ENCODE peak calls at places on chromosomes 12 and 14, in eight cellular contexts. One of them, this sample, is unnamed.

GRCh38 chr12:124727922-124728321 is 135.7 kb downstream of the SCARB1 start:
- DNase-seq in mucosa of descending colon: no peak
- DNase-seq in effector memory CD4-positive, alpha-beta T cell: no peak
- DNase-seq in cardiac fibroblast: no peak
- DNase-seq in ascending aorta: no peak
- DNase-seq in aorta: no peak
- DNase-seq in astrocyte of the cerebellum: no peak
- DNase-seq in fibroblast of villous mesenchyme: no peak
- DNase-seq in this sample: no peak

GRCh38 chr14:93544212-93544611 is 113.5 kb downstream of the UNC79 start:
- DNase-seq in mucosa of descending colon: no peak
- DNase-seq in effector memory CD4-positive, alpha-beta T cell: no peak
- DNase-seq in cardiac fibroblast: no peak
- DNase-seq in ascending aorta: no peak
- DNase-seq in aorta: no peak
- DNase-seq in astrocyte of the cerebellum: no peak
- DNase-seq in fibroblast of villous mesenchyme: no peak
- DNase-seq in this sample: no peak

GRCh38 chr12:93638095-93638494 is 39.1 kb upstream of the CRADD start:
- DNase-seq in mucosa of descending colon: no peak
- DNase-seq in effector memory CD4-positive, alpha-beta T cell: no peak
- DNase-seq in cardiac fibroblast: no peak
- DNase-seq in ascending aorta: no peak
- DNase-seq in aorta: no peak
- DNase-seq in astrocyte of the cerebellum: no peak
- DNase-seq in fibroblast of villous mesenchyme: peak; percentile 86
- DNase-seq in this sample: no peak

GRCh38 chr14:39483682-39484081 is 51.4 kb upstream of the FBXO33 start:
- DNase-seq in mucosa of descending colon: no peak
- DNase-seq in effector memory CD4-positive, alpha-beta T cell: no peak
- DNase-seq in cardiac fibroblast: no peak
- DNase-seq in ascending aorta: no peak
- DNase-seq in aorta: no peak
- DNase-seq in astrocyte of the cerebellum: no peak
- DNase-seq in fibroblast of villous mesenchyme: no peak
- DNase-seq in this sample: no peak

GRCh38 chr12:34286483-34286882 is 264.2 kb downstream of the ALG10 start:
- DNase-seq in mucosa of descending colon: no peak
- DNase-seq in effector memory CD4-positive, alpha-beta T cell: no peak
- DNase-seq in cardiac fibroblast: no peak
- DNase-seq in ascending aorta: no peak
- DNase-seq in aorta: no peak
- DNase-seq in astrocyte of the cerebellum: no peak
- DNase-seq in fibroblast of villous mesenchyme: no peak
- DNase-seq in this sample: no peak

GRCh38 chr12:22979854-22980253 is 354.9 kb downstream of the ETNK1 start:
- DNase-seq in mucosa of descending colon: no peak
- DNase-seq in effector memory CD4-positive, alpha-beta T cell: no peak
- DNase-seq in cardiac fibroblast: peak; percentile 85
- DNase-seq in ascending aorta: no peak
- DNase-seq in aorta: no peak
- DNase-seq in astrocyte of the cerebellum: no peak
- DNase-seq in fibroblast of villous mesenchyme: no peak
- DNase-seq in this sample: no peak

GRCh38 chr14:32702571-32702970 is 236.1 kb upstream of the NPAS3 start:
- DNase-seq in mucosa of descending colon: peak; percentile 48
- DNase-seq in effector memory CD4-positive, alpha-beta T cell: peak; percentile 0
- DNase-seq in cardiac fibroblast: peak; percentile 73
- DNase-seq in ascending aorta: peak; percentile 41
- DNase-seq in aorta: peak; percentile 83
- DNase-seq in astrocyte of the cerebellum: no peak
- DNase-seq in fibroblast of villous mesenchyme: no peak
- DNase-seq in this sample: peak; percentile 22

GRCh38 chr12:99087278-99087677 is 442.2 kb downstream of the APAF1 start:
- DNase-seq in mucosa of descending colon: no peak
- DNase-seq in effector memory CD4-positive, alpha-beta T cell: no peak
- DNase-seq in cardiac fibroblast: no peak
- DNase-seq in ascending aorta: no peak
- DNase-seq in aorta: no peak
- DNase-seq in astrocyte of the cerebellum: no peak
- DNase-seq in fibroblast of villous mesenchyme: no peak
- DNase-seq in this sample: peak; percentile 4

GRCh38 chr12:102201662-102202061 is 4.0 kb upstream of the PMCH start:
- DNase-seq in mucosa of descending colon: no peak
- DNase-seq in effector memory CD4-positive, alpha-beta T cell: no peak
- DNase-seq in cardiac fibroblast: no peak
- DNase-seq in ascending aorta: no peak
- DNase-seq in aorta: no peak
- DNase-seq in astrocyte of the cerebellum: no peak
- DNase-seq in fibroblast of villous mesenchyme: no peak
- DNase-seq in this sample: no peak

GRCh38 chr14:52716160-52716559 is 9.2 kb downstream of the PSMC6 start:
- DNase-seq in mucosa of descending colon: no peak
- DNase-seq in effector memory CD4-positive, alpha-beta T cell: no peak
- DNase-seq in cardiac fibroblast: no peak
- DNase-seq in ascending aorta: no peak
- DNase-seq in aorta: no peak
- DNase-seq in astrocyte of the cerebellum: no peak
- DNase-seq in fibroblast of villous mesenchyme: no peak
- DNase-seq in this sample: no peak

GRCh38 chr12:6752181-6752930 is 585 bp downstream of the MLF2 start:
- DNase-seq in mucosa of descending colon: no peak
- DNase-seq in effector memory CD4-positive, alpha-beta T cell: no peak
- DNase-seq in cardiac fibroblast: peak; percentile 54
- DNase-seq in ascending aorta: no peak
- DNase-seq in aorta: peak; percentile 83
- DNase-seq in astrocyte of the cerebellum: no peak
- DNase-seq in fibroblast of villous mesenchyme: peak; percentile 67
- DNase-seq in this sample: no peak

GRCh38 chr12:38538319-38538718 is 221.7 kb downstream of the ALG10B start:
- DNase-seq in mucosa of descending colon: no peak
- DNase-seq in effector memory CD4-positive, alpha-beta T cell: no peak
- DNase-seq in cardiac fibroblast: no peak
- DNase-seq in ascending aorta: no peak
- DNase-seq in aorta: no peak
- DNase-seq in astrocyte of the cerebellum: no peak
- DNase-seq in fibroblast of villous mesenchyme: no peak
- DNase-seq in this sample: no peak

GRCh38 chr12:130714591-130715149 is 1.4 kb downstream of the RIMBP2 start:
- DNase-seq in mucosa of descending colon: no peak
- DNase-seq in effector memory CD4-positive, alpha-beta T cell: no peak
- DNase-seq in cardiac fibroblast: no peak
- DNase-seq in ascending aorta: no peak
- DNase-seq in aorta: no peak
- DNase-seq in astrocyte of the cerebellum: no peak
- DNase-seq in fibroblast of villous mesenchyme: no peak
- DNase-seq in this sample: no peak
- H3K4me3 ChIP-seq in mucosa of descending colon: no peak overlapping the region
- H3K4me3 ChIP-seq in effector memory CD4-positive, alpha-beta T cell: no peak overlapping the region
- H3K4me3 ChIP-seq in cardiac fibroblast: no peak overlapping the region
- H3K4me3 ChIP-seq in ascending aorta: peak overlapping the region; percentile 33
- H3K4me3 ChIP-seq in aorta: peak overlapping the region; percentile 28
- H3K4me3 ChIP-seq in astrocyte of the cerebellum: no peak overlapping the region
- H3K4me3 ChIP-seq in fibroblast of villous mesenchyme: no peak overlapping the region
- H3K4me3 ChIP-seq in this sample: no peak overlapping the region

GRCh38 chr12:24996102-24996797 is 47.3 kb upstream of the BCAT1 start:
- DNase-seq in mucosa of descending colon: no peak
- DNase-seq in effector memory CD4-positive, alpha-beta T cell: no peak
- DNase-seq in cardiac fibroblast: no peak
- DNase-seq in ascending aorta: no peak
- DNase-seq in aorta: no peak
- DNase-seq in astrocyte of the cerebellum: no peak
- DNase-seq in fibroblast of villous mesenchyme: no peak
- DNase-seq in this sample: no peak
- H3K4me3 ChIP-seq in mucosa of descending colon: no peak overlapping the region
- H3K4me3 ChIP-seq in effector memory CD4-positive, alpha-beta T cell: no peak overlapping the region
- H3K4me3 ChIP-seq in cardiac fibroblast: no peak overlapping the region
- H3K4me3 ChIP-seq in ascending aorta: no peak overlapping the region
- H3K4me3 ChIP-seq in aorta: no peak overlapping the region
- H3K4me3 ChIP-seq in astrocyte of the cerebellum: no peak overlapping the region
- H3K4me3 ChIP-seq in fibroblast of villous mesenchyme: no peak overlapping the region
- H3K4me3 ChIP-seq in this sample: no peak overlapping the region

DNA sequence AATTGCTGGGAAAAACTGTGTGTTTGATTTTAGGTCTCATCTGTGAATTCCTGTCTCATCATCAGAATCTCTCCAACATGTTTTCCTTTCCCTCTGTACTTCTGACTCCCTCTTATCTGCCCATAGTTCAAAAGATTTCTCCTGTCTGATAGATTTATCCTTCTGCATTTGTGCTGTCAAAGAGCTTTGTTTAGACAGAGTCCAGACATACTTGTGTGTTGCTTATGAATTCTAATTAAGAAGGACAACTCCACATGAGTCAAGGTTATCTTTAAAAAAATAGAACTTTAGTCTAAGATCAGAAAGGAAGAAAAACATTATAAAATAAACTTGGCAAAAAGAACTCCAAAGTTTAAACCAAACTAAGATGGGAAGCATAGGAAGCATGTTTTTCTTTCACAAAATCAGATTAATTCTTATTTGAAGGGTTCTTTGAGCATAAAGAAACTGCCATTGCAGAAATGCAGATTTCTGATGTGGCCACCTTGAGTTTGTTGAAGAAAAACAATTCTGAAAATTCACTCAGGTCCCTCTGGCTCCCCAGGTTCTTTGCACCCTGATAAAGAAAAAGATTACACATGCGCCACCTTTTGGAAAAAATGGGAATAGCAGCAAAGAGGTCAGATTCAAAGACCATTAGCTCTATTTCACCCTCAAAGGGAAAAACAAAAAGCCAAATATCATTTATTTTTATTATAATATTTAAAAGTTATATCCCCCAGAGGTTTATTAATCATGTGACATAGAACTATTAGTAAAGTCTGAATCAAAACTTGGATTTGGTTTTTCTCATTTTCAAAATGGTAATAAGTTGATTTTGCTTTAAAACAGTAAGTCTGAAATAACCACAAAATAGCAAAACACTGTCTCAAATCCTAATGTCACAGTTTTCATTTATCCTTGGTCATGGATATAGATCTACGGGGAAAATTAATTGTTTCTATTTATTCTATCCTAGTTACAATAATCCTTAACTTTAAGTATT is 143.7 kb upstream of the DCN start:
- DNase-seq in mucosa of descending colon: no peak
- DNase-seq in effector memory CD4-positive, alpha-beta T cell: no peak
- DNase-seq in cardiac fibroblast: peak; percentile 83
- DNase-seq in ascending aorta: no peak
- DNase-seq in aorta: no peak
- DNase-seq in astrocyte of the cerebellum: peak; percentile 56
- DNase-seq in fibroblast of villous mesenchyme: peak; percentile 79
- DNase-seq in this sample: peak; percentile 37
- H3K4me3 ChIP-seq in mucosa of descending colon: no peak overlapping the region
- H3K4me3 ChIP-seq in effector memory CD4-positive, alpha-beta T cell: no peak overlapping the region
- H3K4me3 ChIP-seq in cardiac fibroblast: no peak overlapping the region
- H3K4me3 ChIP-seq in ascending aorta: peak overlapping the region; percentile 26
- H3K4me3 ChIP-seq in aorta: no peak overlapping the region
- H3K4me3 ChIP-seq in astrocyte of the cerebellum: no peak overlapping the region
- H3K4me3 ChIP-seq in fibroblast of villous mesenchyme: no peak overlapping the region
- H3K4me3 ChIP-seq in this sample: no peak overlapping the region

DNA sequence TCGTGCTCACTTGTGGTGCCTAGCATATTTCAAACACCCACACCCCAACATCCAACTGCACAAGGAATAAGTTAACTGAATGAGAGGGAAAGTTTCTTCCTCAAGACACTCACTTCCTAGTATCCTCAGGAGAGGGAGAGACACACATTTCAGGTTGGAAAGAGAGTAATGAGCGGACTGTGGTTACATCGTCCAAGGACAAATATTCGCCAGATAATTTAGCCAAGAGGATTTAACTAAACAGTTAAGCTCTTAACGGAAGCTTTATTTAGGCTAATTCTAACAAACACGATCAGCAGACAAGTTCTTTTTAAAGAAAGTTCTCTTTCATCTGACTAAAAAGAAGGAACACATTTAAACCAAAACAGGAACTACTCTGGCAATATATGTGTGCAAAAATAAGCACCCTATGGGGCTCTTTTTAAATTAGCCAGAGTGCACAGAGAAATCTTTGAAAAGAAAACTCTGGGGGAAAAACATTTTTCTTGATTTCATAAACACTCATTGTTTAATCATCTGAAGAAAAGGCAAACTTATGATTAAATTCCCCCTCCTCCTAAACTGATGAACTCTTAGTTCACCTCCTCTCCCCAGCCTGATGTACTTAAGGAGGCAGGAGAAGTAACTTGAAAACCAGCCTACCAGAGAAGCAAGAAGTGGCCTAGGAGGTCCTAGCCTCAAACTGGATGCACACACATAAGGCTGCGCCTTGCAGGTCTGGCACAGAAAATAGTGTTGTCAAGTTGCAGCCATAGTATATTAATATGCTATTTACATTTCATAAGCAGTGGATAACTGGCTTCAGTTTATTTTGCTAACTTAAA is 13.3 kb upstream of the BTG1 start:
- DNase-seq in mucosa of descending colon: no peak
- DNase-seq in effector memory CD4-positive, alpha-beta T cell: no peak
- DNase-seq in cardiac fibroblast: no peak
- DNase-seq in ascending aorta: no peak
- DNase-seq in aorta: no peak
- DNase-seq in astrocyte of the cerebellum: no peak
- DNase-seq in fibroblast of villous mesenchyme: no peak
- DNase-seq in this sample: no peak
- H3K4me3 ChIP-seq in mucosa of descending colon: no peak overlapping the region
- H3K4me3 ChIP-seq in effector memory CD4-positive, alpha-beta T cell: no peak overlapping the region
- H3K4me3 ChIP-seq in cardiac fibroblast: no peak overlapping the region
- H3K4me3 ChIP-seq in ascending aorta: no peak overlapping the region
- H3K4me3 ChIP-seq in aorta: no peak overlapping the region
- H3K4me3 ChIP-seq in astrocyte of the cerebellum: no peak overlapping the region
- H3K4me3 ChIP-seq in fibroblast of villous mesenchyme: no peak overlapping the region
- H3K4me3 ChIP-seq in this sample: no peak overlapping the region

This sample was measured in iPS DF 6.9.